ENCODE peak calls at places on chromosomes 6 and 20, in eight cellular contexts. B, R, D, O, N, C, I and H are unnamed samples.

GRCh38 chr6:48560408-48560807 is 449.4 kb upstream of the PTCHD4 start:
- DNase-seq in C (peak), O (no peak), N (peak), R (no peak), I (no peak), B (no peak), D (no peak), H (no peak)

GRCh38 chr6:112311950-112312547 is 35.1 kb upstream of the RFPL4B start:
- DNase-seq in O (no peak), I (no peak), B (no peak), N (peak), R (no peak), C (peak), D (peak), H (no peak)

GRCh38 chr20:41004561-41005360 is 23.9 kb upstream of the TOP1 start:
- DNase-seq in R (no peak), C (peak), O (no peak), D (peak), B (no peak), I (no peak), N (no peak), H (no peak)

GRCh38 chr6:152150196-152150595 is 342.7 kb downstream of the ESR1 start:
- DNase-seq in N (no peak), B (no peak), C (no peak), O (no peak), R (no peak), I (no peak), D (no peak), H (no peak)

GRCh38 chr20:63254536-63255384 is 497 bp upstream of the NKAIN4 start:
- DNase-seq in D (no peak), N (no peak), O (no peak), I (no peak), R (no peak), C (no peak), B (no peak), H (no peak)

GRCh38 chr20:62995898-62996595 is 10.7 kb downstream of the BHLHE23 start:
- DNase-seq in D (no peak), N (no peak), C (no peak), I (no peak), O (no peak), B (no peak), R (no peak), H (no peak)

GRCh38 chr6:88666906-88667305 is 296.5 kb downstream of the RNGTT start:
- DNase-seq in I (no peak), N (no peak), B (no peak), C (no peak), D (no peak), O (no peak), R (no peak), H (no peak)

GRCh38 chr6:140153703-140154102 is 779.3 kb upstream of the CITED2 start:
- DNase-seq in I (no peak), C (peak), N (no peak), D (no peak), R (no peak), B (no peak), O (no peak), H (no peak)

GRCh38 chr6:88662163-88662580 is 301.2 kb downstream of the RNGTT start:
- DNase-seq in R (no peak), B (no peak), C (no peak), D (no peak), N (no peak), O (no peak), I (no peak), H (no peak)

GRCh38 chr6:81937296-81937937 is 184.9 kb upstream of the TENT5A start:
- DNase-seq in I (no peak), D (peak), N (no peak), B (no peak), O (peak), C (peak), R (no peak), H (no peak)

GRCh38 chr6:4805553-4806307 is 29.5 kb downstream of the CDYL start:
- DNase-seq in N (peak), R (peak), B (peak), D (peak), I (no peak), O (no peak), C (peak), H (no peak)

GRCh38 chr6:149965191-149966020 is 1.7 kb downstream of the ULBP1 start:
- DNase-seq in B (no peak), D (no peak), C (peak), O (no peak), N (no peak), R (no peak), I (no peak), H (peak)

GRCh38 chr6:156917213-156917612 is 140.0 kb downstream of the ARID1B start:
- DNase-seq in O (no peak), I (no peak), C (no peak), R (no peak), D (no peak), B (no peak), N (no peak), H (no peak)

GRCh38 chr6:21588812-21589811 is 4.4 kb upstream of the SOX4 start:
- DNase-seq in N (peak), O (no peak), R (peak), B (peak), D (peak), I (peak), C (peak), H (peak)

GRCh38 chr20:5192570-5193431 is 66.0 kb downstream of the CDS2 start:
- DNase-seq in N (no peak), B (no peak), D (no peak), C (no peak), I (no peak), R (no peak), O (no peak), H (no peak)
- TF ChIP-seq CTCF in N (no peak), B (no peak), D (no peak), C (no peak), I (peak), R (no peak), O (no peak), H (no peak)

GRCh38 chr6:37438912-37439311 is 5.9 kb downstream of the CMTR1 start:
- DNase-seq in I (no peak), O (no peak), C (no peak), B (no peak), D (no peak), N (no peak), R (no peak), H (no peak)

GRCh38 chr6:37433657-37434271 is 743 bp downstream of the CMTR1 start:
- DNase-seq in I (no peak), D (no peak), B (no peak), N (peak), C (peak), R (no peak), O (no peak), H (no peak)

GRCh38 chr6:37435373-37435772 is 2.4 kb downstream of the CMTR1 start:
- DNase-seq in R (no peak), O (no peak), N (no peak), C (no peak), I (no peak), B (no peak), D (no peak), H (no peak)

GRCh38 chr6:37432916-37433656 is at the start of gene CMTR1:
- DNase-seq in D (peak), B (peak), C (peak), I (peak), O (peak), N (peak), R (peak), H (peak)

GRCh38 chr6:37435816-37436215 is 2.8 kb downstream of the CMTR1 start:
- DNase-seq in I (no peak), C (peak), B (no peak), O (no peak), D (no peak), N (no peak), R (no peak), H (no peak)
- TF ChIP-seq CTCF in I (no peak), C (peak), B (no peak), O (no peak), D (no peak), N (no peak), R (no peak), H (no peak)

DNA sequence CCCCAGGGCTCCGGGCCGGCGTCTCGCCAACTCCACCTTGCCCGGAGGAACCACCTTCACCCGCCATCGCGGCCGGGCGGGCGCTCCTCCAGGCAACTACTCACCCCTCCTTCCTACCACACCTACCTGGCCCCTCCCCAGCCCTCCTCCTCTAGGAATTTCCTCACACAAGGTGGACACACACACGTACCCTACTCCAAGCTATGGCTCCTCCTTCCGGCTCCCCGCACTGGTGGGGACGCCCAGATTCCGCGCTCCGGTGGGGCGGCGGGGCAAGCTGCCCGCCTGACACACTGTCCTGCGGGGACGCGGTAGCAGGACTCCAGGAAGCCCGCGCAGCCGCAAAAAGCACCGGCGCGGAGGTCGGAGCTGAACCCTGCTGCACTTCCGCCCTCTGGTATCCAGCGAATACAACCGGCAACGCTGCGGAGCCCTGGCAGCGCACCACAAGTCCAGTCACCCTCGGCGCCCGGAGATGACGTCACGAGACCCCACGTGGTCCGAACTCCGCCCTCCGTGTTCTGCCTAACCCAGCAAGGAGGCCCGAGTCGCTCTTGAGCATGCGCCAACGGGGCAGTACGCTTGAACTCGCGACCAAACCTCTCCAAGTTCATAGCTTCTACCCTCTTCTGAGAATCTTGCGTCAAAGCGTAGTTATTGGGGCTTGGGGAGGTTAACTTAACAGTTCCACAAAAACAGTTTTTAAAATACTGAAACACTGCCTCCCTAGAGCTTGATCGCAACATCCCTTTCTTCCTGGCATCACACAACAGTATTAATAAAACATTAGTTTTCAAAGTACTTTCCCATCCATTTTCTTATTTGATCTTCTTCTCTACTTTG is at the start of gene ATG5:
- DNase-seq in B (peak), I (peak), R (peak), C (peak), N (peak), O (peak), D (peak), H (peak)
- TF ChIP-seq CTCF in B (no peak), I (no peak), R (no peak), C (no peak), N (no peak), O (no peak), D (no peak), H (no peak)

GRCh38 chr6:155832596-155832995 is 377.0 kb upstream of the NOX3 start:
- DNase-seq in R (no peak), C (peak), D (peak), N (peak), B (no peak), O (peak), I (no peak), H (no peak)
- TF ChIP-seq CTCF in R (no peak), C (no peak), D (no peak), N (no peak), B (no peak), O (no peak), I (no peak), H (no peak)

GRCh38 chr20:50224553-50225255 is 34.1 kb downstream of the CEBPB start:
- DNase-seq in O (peak), C (peak), D (peak), B (peak), I (no peak), N (peak), R (no peak), H (no peak)
- TF ChIP-seq CTCF in O (peak), C (peak), D (peak), B (no peak), I (no peak), N (peak), R (no peak), H (no peak)

GRCh38 chr6:35183281-35183680 is 30.5 kb upstream of the SCUBE3 start:
- DNase-seq in B (no peak), N (no peak), C (no peak), D (no peak), O (no peak), R (no peak), I (no peak), H (no peak)

GRCh38 chr6:35185971-35186370 is 27.8 kb upstream of the SCUBE3 start:
- DNase-seq in D (no peak), C (no peak), R (no peak), I (no peak), O (no peak), B (no peak), N (no peak), H (no peak)

GRCh38 chr6:35183935-35184334 is 29.8 kb upstream of the SCUBE3 start:
- DNase-seq in C (no peak), B (no peak), O (no peak), R (no peak), I (no peak), N (no peak), D (no peak), H (no peak)

GRCh38 chr6:35185302-35185681 is 28.5 kb upstream of the SCUBE3 start:
- DNase-seq in C (peak), I (no peak), D (peak), O (no peak), N (peak), B (peak), R (no peak), H (no peak)

GRCh38 chr6:35184580-35185301 is 29.0 kb upstream of the SCUBE3 start:
- DNase-seq in O (no peak), D (no peak), I (no peak), N (no peak), R (no peak), C (no peak), B (no peak), H (no peak)
- TF ChIP-seq CTCF in O (no peak), D (no peak), I (no peak), N (no peak), R (no peak), C (no peak), B (no peak), H (no peak)

GRCh38 chr6:12149944-12150510 is 137.9 kb downstream of the HIVEP1 start:
- DNase-seq in D (no peak), C (no peak), B (no peak), I (no peak), N (no peak), R (no peak), O (no peak), H (no peak)

GRCh38 chr6:12148841-12149240 is 136.7 kb downstream of the HIVEP1 start:
- DNase-seq in D (peak), R (no peak), C (no peak), B (no peak), I (no peak), N (no peak), O (no peak), H (no peak)

GRCh38 chr6:12151433-12151820 is 138.7 kb upstream of the EDN1 start:
- DNase-seq in B (no peak), O (no peak), D (no peak), I (no peak), R (no peak), N (no peak), C (no peak), H (no peak)

GRCh38 chr6:12152023-12152960 is 137.9 kb upstream of the EDN1 start:
- DNase-seq in C (no peak), R (no peak), B (no peak), D (no peak), I (no peak), N (no peak), O (no peak), H (no peak)

DNA sequence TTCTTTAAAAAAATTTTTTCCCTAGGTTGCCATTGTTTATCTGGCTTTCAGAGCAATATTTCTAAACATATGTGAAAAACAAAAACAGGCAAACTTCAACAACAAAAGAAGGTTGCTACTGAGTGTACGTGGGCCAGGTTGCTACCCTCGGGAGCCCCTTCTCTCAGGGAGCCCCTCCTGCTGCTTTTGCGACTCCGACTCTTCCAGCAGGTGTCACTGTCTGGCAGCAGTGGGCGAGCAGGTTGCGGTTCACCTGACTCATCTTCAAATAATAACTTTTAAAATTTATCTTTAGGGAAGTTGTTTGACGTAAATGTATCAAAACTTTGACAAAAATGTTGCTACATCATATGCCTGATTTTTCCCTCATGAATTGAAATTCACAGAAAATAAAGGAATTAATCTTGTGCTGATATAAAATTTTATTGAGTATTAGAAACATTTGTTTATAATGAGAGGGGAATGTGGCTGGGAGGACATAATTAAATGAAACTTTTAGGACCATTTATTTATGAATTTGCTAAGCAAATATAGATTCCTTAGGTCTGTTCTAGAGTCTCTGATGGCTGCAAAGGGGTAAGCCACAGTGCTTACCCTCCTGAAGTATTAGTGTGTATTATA is 138.8 kb downstream of the HIVEP1 start:
- DNase-seq in I (no peak), O (no peak), N (no peak), D (no peak), B (no peak), R (peak), C (peak), H (no peak)
- TF ChIP-seq CTCF in I (peak), O (peak), N (peak), D (peak), B (no peak), R (peak), C (peak), H (peak)

GRCh38 chr6:34529665-34530327 is 26.3 kb downstream of the SPDEF start:
- DNase-seq in N (peak), B (peak), C (no peak), D (no peak), O (no peak), R (no peak), I (no peak), H (no peak)
- TF ChIP-seq CTCF in N (no peak), B (no peak), C (no peak), D (no peak), O (no peak), R (no peak), I (no peak), H (no peak)